ENCODE peak calls at places on chromosomes 12 and 14, in eight cellular contexts. U is psoas muscle, B is Calu3, P is body of pancreas, X is heart left ventricle, I is MM.1S, W is D721Med, M is chondrocyte. Q is an unnamed sample.

GRCh38 chr12:5715076-5715475 is 230.0 kb downstream of the ANO2 start:
- DNase-seq in U (no peak), B (no peak), P (no peak), X (no peak), I (no peak), W (no peak), M (no peak), Q (no peak)

GRCh38 chr12:19423531-19423930 is 15.8 kb upstream of the AEBP2 start:
- DNase-seq in U (no peak), B (no peak), P (no peak), X (no peak), I (no peak), W (no peak), M (no peak), Q (peak)

GRCh38 chr12:47824198-47824597 is 4.5 kb upstream of the HDAC7 start:
- DNase-seq in U (no peak), B (no peak), P (no peak), X (no peak), I (peak), W (no peak), M (no peak), Q (no peak)

GRCh38 chr12:3568695-3569094 is 77.7 kb downstream of the PRMT8 start:
- DNase-seq in U (no peak), B (no peak), P (no peak), X (no peak), I (no peak), W (no peak), M (no peak), Q (no peak)

GRCh38 chr12:19849208-19849607 is 409.9 kb downstream of the AEBP2 start:
- DNase-seq in U (no peak), B (no peak), P (no peak), X (no peak), I (no peak), W (no peak), M (no peak), Q (no peak)

GRCh38 chr12:92134638-92135274 is 10.9 kb downstream of the BTG1 start:
- DNase-seq in U (no peak), B (no peak), P (no peak), X (no peak), I (peak), W (no peak), M (no peak), Q (no peak)

GRCh38 chr12:104656921-104657320 is 200.2 kb downstream of the CHST11 start:
- DNase-seq in U (peak), B (no peak), P (no peak), X (no peak), I (no peak), W (no peak), M (no peak), Q (no peak)

GRCh38 chr12:42386310-42386709 is 60.3 kb downstream of the PPHLN1 start:
- DNase-seq in U (no peak), B (no peak), P (no peak), X (no peak), I (no peak), W (no peak), M (no peak), Q (no peak)

GRCh38 chr12:45671254-45671653 is 58.3 kb upstream of the ARID2 start:
- DNase-seq in U (no peak), B (no peak), P (no peak), X (no peak), I (no peak), W (no peak), M (no peak), Q (no peak)

GRCh38 chr12:43812926-43813325 is 6.8 kb upstream of the TWF1 start:
- DNase-seq in U (no peak), B (no peak), P (no peak), X (no peak), I (no peak), W (no peak), M (no peak), Q (no peak)

GRCh38 chr14:99459491-99460100 is 21.1 kb downstream of the SETD3 start:
- DNase-seq in U (no peak), B (no peak), P (no peak), X (no peak), I (no peak), W (no peak), M (no peak), Q (no peak)

GRCh38 chr12:49026678-49027480 is 8.3 kb upstream of the PRKAG1 start:
- DNase-seq in U (peak), B (no peak), P (no peak), X (no peak), I (no peak), W (peak), M (peak), Q (no peak)

GRCh38 chr12:52007158-52007921 is 594 bp downstream of the TAMALIN start:
- DNase-seq in U (peak), B (no peak), P (no peak), X (peak), I (no peak), W (no peak), M (no peak), Q (no peak)

GRCh38 chr12:88860846-88861245 is 280.6 kb upstream of the KITLG start:
- DNase-seq in U (no peak), B (no peak), P (no peak), X (no peak), I (no peak), W (no peak), M (no peak), Q (no peak)

GRCh38 chr12:75779891-75780501 is 251.6 kb downstream of the PHLDA1 start:
- DNase-seq in U (no peak), B (no peak), P (no peak), X (no peak), I (no peak), W (no peak), M (no peak), Q (no peak)

GRCh38 chr12:62924084-62924483 is 10.9 kb downstream of the PPM1H start:
- DNase-seq in U (no peak), B (no peak), P (no peak), X (no peak), I (no peak), W (no peak), M (no peak), Q (no peak)

GRCh38 chr14:98901511-98902205 is 370.3 kb downstream of the BCL11B start:
- DNase-seq in U (no peak), B (no peak), P (no peak), X (no peak), I (no peak), W (no peak), M (no peak), Q (no peak)

GRCh38 chr14:74401504-74402241 is 24.3 kb downstream of the SYNDIG1L start:
- DNase-seq in U (peak), B (peak), P (no peak), X (peak), I (peak), W (no peak), M (no peak), Q (no peak)

GRCh38 chr14:70982204-70982603 is 74.9 kb downstream of the PCNX1 start:
- DNase-seq in U (no peak), B (no peak), P (no peak), X (no peak), I (no peak), W (no peak), M (no peak), Q (no peak)

GRCh38 chr12:57835366-57836288 is 10.9 kb downstream of the CTDSP2 start:
- DNase-seq in U (no peak), B (no peak), P (no peak), X (no peak), I (no peak), W (no peak), M (no peak), Q (no peak)

GRCh38 chr12:108849653-108850052 is 7.7 kb downstream of the SSH1 start:
- DNase-seq in U (peak), B (no peak), P (no peak), X (peak), I (no peak), W (no peak), M (no peak), Q (no peak)

GRCh38 chr12:106739318-106739717 is 35.2 kb upstream of the RIC8B start:
- DNase-seq in U (no peak), B (no peak), P (no peak), X (no peak), I (no peak), W (no peak), M (no peak), Q (no peak)

GRCh38 chr12:121124402-121125109 is 8.1 kb upstream of the P2RX7 start:
- DNase-seq in U (no peak), B (peak), P (peak), X (peak), I (no peak), W (no peak), M (no peak), Q (no peak)

GRCh38 chr12:96233168-96233567 is 39.0 kb downstream of the ELK3 start:
- DNase-seq in U (peak), B (no peak), P (no peak), X (no peak), I (no peak), W (no peak), M (no peak), Q (no peak)

GRCh38 chr14:50762001-50762930 is 68.7 kb downstream of the NIN start:
- DNase-seq in U (no peak), B (no peak), P (no peak), X (no peak), I (no peak), W (no peak), M (no peak), Q (no peak)

GRCh38 chr14:67620217-67620789 is 583 bp downstream of the ARG2 start:
- DNase-seq in U (no peak), B (peak), P (peak), X (no peak), I (no peak), W (no peak), M (no peak), Q (no peak)

GRCh38 chr14:68762944-68763831 is 29.7 kb downstream of the ZFP36L1 start:
- DNase-seq in U (peak), B (no peak), P (peak), X (peak), I (no peak), W (no peak), M (no peak), Q (no peak)

GRCh38 chr12:81617915-81618314 is 141.2 kb downstream of the PPFIA2 start:
- DNase-seq in U (no peak), B (no peak), P (no peak), X (no peak), I (no peak), W (no peak), M (no peak), Q (no peak)

GRCh38 chr14:104166698-104167097 is 28.3 kb downstream of the KIF26A start:
- DNase-seq in U (no peak), B (no peak), P (no peak), X (no peak), I (no peak), W (no peak), M (no peak), Q (no peak)

GRCh38 chr14:54579606-54580005 is 12.7 kb downstream of the SAMD4A start:
- DNase-seq in U (no peak), B (no peak), P (no peak), X (no peak), I (no peak), W (no peak), M (no peak), Q (no peak)

GRCh38 chr12:52186135-52186840 is 5.5 kb downstream of the KRT80 start:
- DNase-seq in U (no peak), B (peak), P (no peak), X (no peak), I (no peak), W (no peak), M (no peak), Q (no peak)

GRCh38 chr14:54669759-54670630 is 103.1 kb downstream of the SAMD4A start:
- DNase-seq in U (peak), B (no peak), P (no peak), X (no peak), I (no peak), W (no peak), M (no peak), Q (no peak)

GRCh38 chr12:124779161-124780141 is 84.2 kb downstream of the SCARB1 start:
- DNase-seq in U (no peak), B (no peak), P (no peak), X (no peak), I (no peak), W (no peak), M (no peak), Q (no peak)

GRCh38 chr14:32224731-32225377 is 21.8 kb upstream of the RNU6-8 start:
- DNase-seq in U (peak), B (peak), P (peak), X (peak), I (no peak), W (no peak), M (no peak), Q (no peak)
- TF ChIP-seq CTCF in U (peak), B (peak), P (peak), X (no peak), I (no peak), W (peak), M (peak), Q (peak)

GRCh38 chr14:41607119-41607785 is 576 bp downstream of the LRFN5 start:
- DNase-seq in U (peak), B (no peak), P (no peak), X (no peak), I (no peak), W (no peak), M (no peak), Q (no peak)

GRCh38 chr14:41606249-41607118 is at the start of gene LRFN5:
- DNase-seq in U (peak), B (no peak), P (no peak), X (peak), I (peak), W (no peak), M (peak), Q (peak)

GRCh38 chr14:41607966-41608663 is 1.4 kb downstream of the LRFN5 start:
- DNase-seq in U (peak), B (no peak), P (no peak), X (no peak), I (no peak), W (no peak), M (peak), Q (peak)

GRCh38 chr14:41605550-41606248 is 977 bp upstream of the LRFN5 start:
- DNase-seq in U (peak), B (no peak), P (no peak), X (no peak), I (no peak), W (no peak), M (peak), Q (peak)

GRCh38 chr14:41609704-41610183 is 3.1 kb downstream of the LRFN5 start:
- DNase-seq in U (peak), B (no peak), P (no peak), X (peak), I (no peak), W (peak), M (peak), Q (peak)
- TF ChIP-seq CTCF in U (no peak), B (no peak), P (no peak), X (peak), I (no peak), W (peak), M (peak), Q (peak)

GRCh38 chr12:2034633-2035420 is 18.0 kb upstream of the CACNA1C start:
- DNase-seq in U (peak), B (peak), P (peak), X (peak), I (peak), W (peak), M (no peak), Q (peak)
- TF ChIP-seq CTCF in U (peak), B (peak), P (peak), X (peak), I (peak), W (peak), M (peak), Q (peak)

DNA sequence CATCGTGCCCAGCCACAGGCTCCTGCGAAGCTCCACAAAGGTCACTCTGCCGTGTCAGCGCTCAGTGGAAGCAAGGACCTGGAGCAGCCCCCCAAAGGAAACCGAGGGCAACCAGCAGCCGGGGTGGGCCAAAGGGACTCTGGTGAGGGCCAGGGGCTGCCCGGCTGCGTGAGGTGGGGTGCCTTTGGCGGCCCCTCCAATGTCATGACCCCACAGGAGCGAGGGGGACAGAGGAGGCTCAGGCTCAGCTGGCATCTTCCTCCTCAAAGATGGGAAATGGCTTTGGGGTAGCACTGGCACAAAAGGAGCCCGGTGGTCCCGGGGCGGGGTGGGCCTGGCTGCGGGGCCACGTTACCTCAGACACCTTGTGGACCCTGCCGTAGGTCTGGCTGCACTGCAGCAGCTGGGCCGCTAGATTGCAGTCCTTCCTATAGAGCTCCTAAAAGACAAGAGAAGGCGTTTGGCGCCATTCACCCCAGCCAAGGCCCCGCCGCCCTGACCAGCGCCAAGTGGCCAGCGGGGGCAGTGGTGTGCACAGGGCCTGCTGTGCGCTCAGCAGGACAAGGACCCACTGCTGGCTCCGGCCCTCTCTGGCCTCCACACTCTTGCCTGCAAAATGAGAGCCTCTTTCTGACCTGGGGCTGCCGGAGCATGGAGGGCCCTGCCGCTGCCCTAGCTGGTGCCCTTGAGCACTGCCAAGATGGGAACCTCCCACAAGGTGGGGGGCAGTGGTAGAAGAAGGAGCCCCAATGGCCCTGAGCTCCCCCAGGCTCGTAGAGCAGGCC is 46.9 kb downstream of the BEGAIN start:
- DNase-seq in U (peak), B (peak), P (peak), X (peak), I (no peak), W (no peak), M (peak), Q (no peak)
- TF ChIP-seq CTCF in U (no peak), B (no peak), P (peak), X (no peak), I (no peak), W (peak), M (peak), Q (peak)

DNA sequence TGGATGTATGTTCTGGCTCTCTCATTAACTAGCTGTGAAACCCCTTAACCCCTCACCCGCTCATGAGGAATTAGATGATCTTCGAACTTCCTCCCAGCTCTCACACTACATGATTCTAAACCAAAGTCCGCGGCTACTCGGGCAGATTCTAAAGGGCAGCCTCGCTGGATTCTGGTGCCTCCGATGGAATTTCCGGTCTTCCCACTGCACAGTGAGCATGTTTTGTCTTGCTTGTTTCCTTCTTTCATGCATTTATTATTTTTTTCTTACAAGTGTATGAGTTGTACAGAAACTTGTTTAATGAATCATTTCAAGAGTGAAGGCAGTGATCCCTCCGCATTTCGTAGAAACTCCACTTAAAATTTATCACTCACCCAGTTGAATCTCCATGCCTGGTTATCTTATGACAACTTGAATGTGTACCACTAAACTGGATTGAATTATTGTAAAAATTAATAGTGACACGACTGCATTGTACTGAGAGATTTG is 4.5 kb upstream of the HCAR3 start:
- DNase-seq in U (no peak), B (no peak), P (no peak), X (no peak), I (no peak), W (no peak), M (no peak), Q (no peak)
- TF ChIP-seq CTCF in U (no peak), B (no peak), P (no peak), X (no peak), I (no peak), W (no peak), M (no peak), Q (no peak)